ENCODE peak calls at places on chromosomes 7 and 10, in nine cellular contexts. Q is effector memory CD4-positive, alpha-beta T cell; Y is cardiac muscle cell; A is body of pancreas; G is breast epithelium; W is SK-N-SH; M is CD8-positive, alpha-beta T cell; L is stomach; R is ovary. U is an unnamed sample. For H3K36me3, the result is how much of the 10 kb centered on the place peaks cover.

GRCh38 chr7:135538387-135538786 is 19.3 kb upstream of the NUP205 start:
- DNase-seq in Q (no peak), Y (peak), A (no peak), G (no peak), W (no peak), M (no peak), L (no peak), R (no peak), U (no peak)

GRCh38 chr10:112286837-112287818 is 3.9 kb downstream of the TECTB start:
- DNase-seq in Q (no peak), Y (no peak), A (no peak), G (no peak), W (no peak), M (no peak), L (peak), R (no peak), U (no peak)

GRCh38 chr7:154375956-154376355 is 323.8 kb downstream of the DPP6 start:
- DNase-seq in Q (no peak), Y (no peak), A (peak), G (no peak), W (peak), M (no peak), L (no peak), R (no peak), U (no peak)

GRCh38 chr7:38171558-38172403 is 6.3 kb upstream of the STARD3NL start:
- DNase-seq in Q (no peak), Y (no peak), A (no peak), G (no peak), W (no peak), M (no peak), L (no peak), R (no peak), U (no peak)

GRCh38 chr10:43297534-43297933 is 30.7 kb upstream of the RASGEF1A start:
- DNase-seq in Q (no peak), Y (no peak), A (no peak), G (no peak), W (no peak), M (no peak), L (no peak), R (no peak), U (no peak)

GRCh38 chr10:50927522-50928189 is 42.2 kb upstream of the A1CF start:
- DNase-seq in Q (no peak), Y (no peak), A (no peak), G (no peak), W (no peak), M (no peak), L (no peak), R (no peak), U (no peak)

GRCh38 chr7:4715385-4715770 is 33.3 kb downstream of the FOXK1 start:
- DNase-seq in Q (no peak), Y (peak), A (peak), G (peak), W (no peak), M (no peak), L (no peak), R (peak), U (peak)

GRCh38 chr7:70405241-70405640 is 726.7 kb upstream of the GALNT17 start:
- DNase-seq in Q (no peak), Y (no peak), A (no peak), G (no peak), W (no peak), M (no peak), L (no peak), R (no peak), U (no peak)

GRCh38 chr10:110460111-110460809 is 37.4 kb upstream of the DUSP5 start:
- DNase-seq in Q (no peak), Y (no peak), A (peak), G (peak), W (peak), M (no peak), L (peak), R (peak), U (no peak)

GRCh38 chr10:25382029-25382810 is 207.4 kb downstream of the GPR158 start:
- DNase-seq in Q (no peak), Y (peak), A (no peak), G (no peak), W (no peak), M (no peak), L (no peak), R (no peak), U (no peak)

GRCh38 chr7:112930787-112931186 is 140.6 kb upstream of the TMEM168 start:
- DNase-seq in Q (no peak), Y (peak), A (no peak), G (no peak), W (no peak), M (no peak), L (no peak), R (no peak), U (no peak)

GRCh38 chr7:128108641-128109423 is 77.6 kb upstream of the LRRC4 start:
- DNase-seq in Q (no peak), Y (no peak), A (no peak), G (no peak), W (no peak), M (no peak), L (no peak), R (no peak), U (no peak)

GRCh38 chr10:16987976-16988610 is 141.5 kb downstream of the CUBN start:
- DNase-seq in Q (no peak), Y (peak), A (no peak), G (no peak), W (no peak), M (no peak), L (no peak), R (no peak), U (no peak)

GRCh38 chr7:46812047-46812672 is 769.8 kb downstream of the TNS3 start:
- DNase-seq in Q (no peak), Y (peak), A (no peak), G (no peak), W (no peak), M (no peak), L (no peak), R (no peak), U (no peak)

GRCh38 chr10:97278491-97278989 is 13.9 kb downstream of the ARHGAP19 start:
- DNase-seq in Q (no peak), Y (peak), A (peak), G (no peak), W (peak), M (no peak), L (no peak), R (no peak), U (no peak)

GRCh38 chr10:25263931-25264330 is 89.1 kb downstream of the GPR158 start:
- DNase-seq in Q (no peak), Y (peak), A (no peak), G (no peak), W (no peak), M (no peak), L (no peak), R (no peak), U (no peak)

GRCh38 chr10:20593649-20594048 is 303.5 kb downstream of the NEBL start:
- DNase-seq in Q (no peak), Y (peak), A (no peak), G (no peak), W (no peak), M (no peak), L (no peak), R (no peak), U (no peak)

GRCh38 chr7:148856035-148856881 is 27.8 kb downstream of the EZH2 start:
- DNase-seq in Q (peak), Y (peak), A (peak), G (no peak), W (peak), M (peak), L (peak), R (peak), U (no peak)

GRCh38 chr7:69643708-69644445 is 45.6 kb downstream of the AUTS2 start:
- DNase-seq in Q (no peak), Y (peak), A (no peak), G (no peak), W (no peak), M (no peak), L (no peak), R (no peak), U (no peak)

GRCh38 chr10:124285587-124286527 is 132.9 kb downstream of the OAT start:
- DNase-seq in Q (no peak), Y (peak), A (peak), G (no peak), W (no peak), M (no peak), L (peak), R (no peak), U (peak)

GRCh38 chr10:60967854-60968484 is 24.0 kb upstream of the RHOBTB1 start:
- DNase-seq in Q (no peak), Y (no peak), A (no peak), G (no peak), W (no peak), M (no peak), L (no peak), R (no peak), U (no peak)

GRCh38 chr7:96495751-96496216 is 173.9 kb upstream of the SLC25A13 start:
- DNase-seq in Q (no peak), Y (no peak), A (no peak), G (no peak), W (peak), M (no peak), L (no peak), R (no peak), U (no peak)

GRCh38 chr7:117085769-117086463 is 132.6 kb downstream of the ST7 start:
- DNase-seq in Q (no peak), Y (peak), A (no peak), G (no peak), W (no peak), M (no peak), L (no peak), R (no peak), U (no peak)

GRCh38 chr7:44162179-44162578 is 21.0 kb upstream of the MYL7 start:
- DNase-seq in Q (no peak), Y (peak), A (no peak), G (no peak), W (no peak), M (no peak), L (no peak), R (no peak), U (no peak)

GRCh38 chr7:127809285-127809702 is 157.3 kb downstream of the SND1 start:
- DNase-seq in Q (no peak), Y (peak), A (peak), G (no peak), W (peak), M (no peak), L (no peak), R (no peak), U (no peak)

GRCh38 chr10:3897156-3897555 is 112.1 kb upstream of the KLF6 start:
- DNase-seq in Q (no peak), Y (peak), A (no peak), G (no peak), W (no peak), M (no peak), L (no peak), R (no peak), U (no peak)

GRCh38 chr10:11298116-11298515 is 280.4 kb downstream of the CELF2 start:
- DNase-seq in Q (no peak), Y (peak), A (no peak), G (no peak), W (no peak), M (no peak), L (no peak), R (no peak), U (peak)

GRCh38 chr10:90125966-90126600 is 424.7 kb downstream of the KIF20B start:
- DNase-seq in Q (no peak), Y (peak), A (no peak), G (no peak), W (no peak), M (no peak), L (no peak), R (no peak), U (no peak)

GRCh38 chr10:31262672-31263071 is 56.3 kb upstream of the ZEB1 start:
- DNase-seq in Q (no peak), Y (peak), A (peak), G (no peak), W (no peak), M (no peak), L (no peak), R (no peak), U (no peak)

GRCh38 chr7:116227678-116228239 is 17.4 kb downstream of the TES start:
- DNase-seq in Q (no peak), Y (peak), A (no peak), G (no peak), W (peak), M (no peak), L (no peak), R (no peak), U (no peak)

GRCh38 chr7:40221836-40222235 is 87.0 kb downstream of the SUGCT start:
- DNase-seq in Q (no peak), Y (peak), A (peak), G (no peak), W (no peak), M (no peak), L (no peak), R (no peak), U (no peak)

GRCh38 chr7:31122649-31123058 is 70.5 kb downstream of the ADCYAP1R1 start:
- DNase-seq in Q (no peak), Y (peak), A (peak), G (peak), W (peak), M (no peak), L (peak), R (peak), U (no peak)
- H3K36me3 ChIP-seq in Q (under half), Y (under half), A (under half), G (under half), W (under half), M (under half), L (under half), R (under half), U (under half)

GRCh38 chr10:13775786-13776780 is 189.3 kb downstream of the PRPF18 start:
- DNase-seq in Q (no peak), Y (peak), A (no peak), G (no peak), W (no peak), M (no peak), L (no peak), R (no peak), U (no peak)
- H3K36me3 ChIP-seq in Q (under half), Y (under half), A (under half), G (under half), W (under half), M (under half), L (under half), R (under half), U (under half)

DNA sequence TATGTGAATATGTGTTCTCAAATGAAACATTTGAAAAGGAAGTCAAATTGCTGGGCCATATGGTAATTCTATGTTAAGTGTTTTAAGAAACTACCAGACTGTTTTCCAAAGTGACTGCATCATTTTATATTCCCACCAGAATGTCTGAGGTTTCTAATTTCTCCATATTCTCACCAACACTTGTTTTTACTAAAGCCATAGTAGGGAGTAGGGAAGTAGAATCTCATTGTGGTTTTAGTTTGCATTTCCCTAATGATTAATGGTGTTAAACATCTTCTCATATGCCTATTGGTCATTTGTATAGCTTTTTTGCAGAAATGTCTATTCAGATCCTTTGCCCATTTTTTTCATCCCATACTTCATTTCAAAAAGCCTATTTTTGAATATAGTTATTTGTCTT is 9.1 kb upstream of the SEMA4G start:
- DNase-seq in Q (no peak), Y (no peak), A (no peak), G (no peak), W (no peak), M (no peak), L (no peak), R (no peak), U (no peak)
- H3K36me3 ChIP-seq in Q (under half), Y (half or more), A (under half), G (under half), W (half or more), M (under half), L (under half), R (under half), U (half or more)

GRCh38 chr10:29525762-29526161 is 109.0 kb downstream of the SVIL start:
- DNase-seq in Q (no peak), Y (no peak), A (no peak), G (no peak), W (no peak), M (no peak), L (no peak), R (no peak), U (no peak)
- H3K36me3 ChIP-seq in Q (under half), Y (half or more), A (under half), G (under half), W (half or more), M (under half), L (under half), R (under half), U (half or more)